ENCODE peak calls at places on chromosomes 7 and 10, in eight cellular contexts. S is stimulated activated CD8-positive, alpha-beta memory T cell treated with anti-CD3 and anti-CD28 coated beads, Interleukin-7, amount 100 ng/mL, for 1 hour; U is non-pigmented ciliary epithelial cell; L is smooth muscle cell of the brain vasculature; Y is pancreas; D is tibial nerve; A is Daoy; J is IMR-90. P is an unnamed sample.

GRCh38 chr10:19014034-19014433 is 34.6 kb upstream of the MALRD1 start:
- DNase-seq in S (no peak), U (peak; percentile 65), L (no peak), Y (no peak), D (no peak), A (peak; percentile 18), J (peak; percentile 97), P (no peak)

GRCh38 chr10:4181690-4182089 is 396.7 kb upstream of the KLF6 start:
- DNase-seq in S (no peak), U (no peak), L (no peak), Y (no peak), D (no peak), A (no peak), J (no peak), P (no peak)

GRCh38 chr10:97960269-97960869 is 70.1 kb downstream of the CRTAC1 start:
- DNase-seq in S (no peak), U (no peak), L (no peak), Y (no peak), D (no peak), A (no peak), J (no peak), P (no peak)

GRCh38 chr10:6716521-6716920 is 136.4 kb upstream of the PRKCQ start:
- DNase-seq in S (no peak), U (no peak), L (no peak), Y (no peak), D (no peak), A (no peak), J (peak; percentile 79), P (no peak)

GRCh38 chr10:107913317-107914294 is 749.1 kb upstream of the SORCS1 start:
- DNase-seq in S (no peak), U (no peak), L (no peak), Y (no peak), D (no peak), A (no peak), J (no peak), P (no peak)

GRCh38 chr7:47799529-47799928 is 148.7 kb downstream of the PKD1L1 start:
- DNase-seq in S (no peak), U (no peak), L (no peak), Y (no peak), D (no peak), A (no peak), J (peak; percentile 50), P (no peak)

GRCh38 chr7:122219253-122219865 is 75.3 kb upstream of the AASS start:
- DNase-seq in S (no peak), U (no peak), L (peak; percentile 20), Y (no peak), D (peak; percentile 9), A (peak; percentile 33), J (peak; percentile 26), P (peak; percentile 49)

GRCh38 chr10:93034426-93034825 is 26.2 kb upstream of the CYP26C1 start:
- DNase-seq in S (no peak), U (no peak), L (no peak), Y (no peak), D (no peak), A (no peak), J (no peak), P (no peak)